ENCODE peak calls at places on chromosomes 3 and 15, in seven cellular contexts. I is GM12878, X is HCT116, N is SK-N-SH, K is K562, M is HepG2, O is H1. S is an unnamed sample.
A peak's percentile ranks its signal among the peaks of the same experiment; 100 is the strongest.

GRCh38 chr3:62718011-62718410 is 157.2 kb downstream of the CADPS start:
- DNase-seq in I (no peak), X (no peak), N (no peak), K (no peak), M (no peak), O (no peak), S (no peak)

GRCh38 chr3:46710229-46710628 is 7.4 kb downstream of the PRSS50 start:
- DNase-seq in I (no peak), X (no peak), N (no peak), K (no peak), M (no peak), O (no peak), S (no peak)

GRCh38 chr15:87387681-87388240 is 868.8 kb downstream of the NTRK3 start:
- DNase-seq in I (no peak), X (no peak), N (no peak), K (no peak), M (no peak), O (no peak), S (no peak)

GRCh38 chr15:62173215-62173614 is 8.1 kb upstream of the C2CD4B start:
- DNase-seq in I (no peak), X (no peak), N (no peak), K (no peak), M (no peak), O (no peak), S (no peak)

GRCh38 chr3:33144433-33144832 is 30.6 kb downstream of the CRTAP start:
- DNase-seq in I (no peak), X (no peak), N (no peak), K (peak; percentile 77), M (peak; percentile 10), O (peak; percentile 27), S (no peak)

GRCh38 chr15:68541743-68542142 is 37.0 kb upstream of the CORO2B start:
- DNase-seq in I (no peak), X (no peak), N (no peak), K (no peak), M (no peak), O (no peak), S (no peak)

GRCh38 chr15:67809866-67810265 is 15.4 kb upstream of the SKOR1 start:
- DNase-seq in I (no peak), X (no peak), N (no peak), K (no peak), M (no peak), O (no peak), S (no peak)

GRCh38 chr3:122316368-122316767 is 8.7 kb upstream of the CSTA start:
- DNase-seq in I (no peak), X (no peak), N (no peak), K (no peak), M (no peak), O (no peak), S (no peak)

GRCh38 chr3:171459942-171460225 is 321 bp downstream of the TNIK start:
- DNase-seq in I (no peak), X (no peak), N (no peak), K (no peak), M (no peak), O (no peak), S (no peak)

GRCh38 chr3:193149998-193150397 is 91.0 kb upstream of the PLAAT1 start:
- DNase-seq in I (no peak), X (no peak), N (no peak), K (peak; percentile 1), M (no peak), O (no peak), S (no peak)

GRCh38 chr3:23611737-23612295 is 193.9 kb upstream of the UBE2E1 start:
- DNase-seq in I (no peak), X (no peak), N (no peak), K (no peak), M (no peak), O (no peak), S (no peak)

GRCh38 chr3:135911106-135911505 is 54.4 kb upstream of the PPP2R3A start:
- DNase-seq in I (no peak), X (no peak), N (no peak), K (no peak), M (no peak), O (no peak), S (no peak)
- TF ChIP-seq JUND in I (no peak), X (no peak), N (no peak), K (no peak), M (no peak), O (no peak), S (no peak)

DNA sequence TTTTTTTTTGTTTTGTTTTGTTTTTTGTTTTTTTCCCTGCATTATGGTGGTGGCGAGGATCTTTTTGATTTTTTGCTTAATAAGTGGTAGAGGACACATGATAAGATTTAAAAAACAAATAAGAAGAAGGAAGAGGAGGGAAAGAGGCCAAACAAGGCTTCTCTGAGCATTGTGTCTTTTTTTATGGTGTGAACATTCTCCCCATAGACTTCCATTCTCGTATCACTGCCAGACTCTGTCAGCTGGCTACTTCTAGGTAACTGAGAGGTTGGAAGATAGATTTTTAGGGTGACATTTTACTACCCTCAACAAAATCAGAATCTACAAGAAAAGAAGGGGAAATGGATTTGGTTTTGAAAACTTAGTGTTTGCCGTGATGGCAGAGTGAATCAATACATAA is 3.8 kb downstream of the NLGN1 start:
- DNase-seq in I (no peak), X (no peak), N (no peak), K (no peak), M (no peak), O (no peak), S (no peak)
- TF ChIP-seq JUND in I (no peak), X (no peak), N (no peak), K (no peak), M (no peak), O (no peak), S (no peak)

GRCh38 chr3:177753498-177754155 is 556.3 kb upstream of the TBL1XR1 start:
- DNase-seq in I (no peak), X (no peak), N (peak; percentile 55), K (no peak), M (no peak), O (no peak), S (no peak)
- TF ChIP-seq JUND in I (no peak), X (no peak), N (no peak), K (no peak), M (no peak), O (no peak), S (no peak)

DNA sequence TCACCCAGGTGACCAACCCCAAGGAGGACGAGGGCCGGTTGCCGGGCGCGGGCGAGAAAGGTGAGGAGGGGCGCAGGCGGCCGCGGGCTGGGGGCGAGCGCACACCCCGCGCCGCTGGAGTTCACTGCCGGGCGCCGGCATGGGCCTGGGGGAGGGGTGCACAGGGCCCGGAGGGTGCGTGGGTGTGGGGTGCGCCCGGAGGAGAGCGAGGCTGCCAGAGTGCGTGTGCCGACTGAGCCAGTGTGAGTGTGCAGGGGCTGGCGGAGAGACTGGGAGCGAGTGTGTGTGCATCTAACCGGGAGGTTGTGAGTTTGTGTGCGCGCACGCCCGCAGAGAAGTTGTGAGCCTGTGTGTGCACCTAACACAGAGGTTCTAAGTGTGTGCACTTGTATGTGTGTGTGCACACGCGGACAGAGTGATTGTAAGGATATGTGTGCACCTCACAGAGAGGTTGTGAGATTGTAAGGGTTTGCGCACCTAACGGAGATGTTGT is 585 bp downstream of the CTDSPL start:
- DNase-seq in I (no peak), X (no peak), N (peak; percentile 71), K (peak; percentile 78), M (no peak), O (no peak), S (no peak)
- TF ChIP-seq JUND in I (no peak), X (no peak), N (no peak), K (no peak), M (no peak), O (no peak), S (no peak)

DNA sequence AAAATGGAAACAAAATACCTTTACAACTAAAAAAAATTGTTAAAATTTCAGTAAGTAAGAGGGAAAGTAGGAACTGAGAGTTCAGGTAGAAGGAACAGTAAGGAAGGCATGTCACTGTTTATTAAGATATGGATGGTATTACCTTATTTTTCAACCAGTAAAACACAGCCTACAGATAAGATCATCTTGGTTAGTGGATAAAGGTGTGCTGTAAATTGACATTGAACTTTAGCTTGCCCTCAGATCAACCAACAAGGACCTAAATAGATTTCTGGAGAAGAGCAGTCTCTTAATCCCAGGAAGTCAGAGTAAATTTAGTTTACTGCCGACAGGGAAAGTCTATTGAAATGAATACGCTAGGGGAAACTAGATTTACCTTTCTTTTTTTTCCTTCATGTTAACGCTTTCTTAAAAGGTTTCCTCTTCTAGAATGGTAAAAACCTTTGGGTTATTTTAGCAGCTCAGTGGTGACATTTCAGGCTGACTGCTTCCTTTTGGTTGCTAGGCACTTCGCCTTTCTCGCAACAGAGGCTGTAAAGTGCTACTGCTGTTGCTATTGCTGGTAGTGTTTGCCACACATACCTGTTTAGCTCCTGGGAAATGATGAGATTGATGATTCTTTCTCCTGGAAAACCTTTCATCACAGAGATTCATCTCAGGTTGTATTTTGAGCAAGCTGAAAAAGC is 12.9 kb downstream of the DZIP3 start:
- DNase-seq in I (no peak), X (no peak), N (no peak), K (no peak), M (no peak), O (no peak), S (no peak)
- TF ChIP-seq JUND in I (no peak), X (no peak), N (no peak), K (no peak), M (no peak), O (no peak), S (no peak)

DNA sequence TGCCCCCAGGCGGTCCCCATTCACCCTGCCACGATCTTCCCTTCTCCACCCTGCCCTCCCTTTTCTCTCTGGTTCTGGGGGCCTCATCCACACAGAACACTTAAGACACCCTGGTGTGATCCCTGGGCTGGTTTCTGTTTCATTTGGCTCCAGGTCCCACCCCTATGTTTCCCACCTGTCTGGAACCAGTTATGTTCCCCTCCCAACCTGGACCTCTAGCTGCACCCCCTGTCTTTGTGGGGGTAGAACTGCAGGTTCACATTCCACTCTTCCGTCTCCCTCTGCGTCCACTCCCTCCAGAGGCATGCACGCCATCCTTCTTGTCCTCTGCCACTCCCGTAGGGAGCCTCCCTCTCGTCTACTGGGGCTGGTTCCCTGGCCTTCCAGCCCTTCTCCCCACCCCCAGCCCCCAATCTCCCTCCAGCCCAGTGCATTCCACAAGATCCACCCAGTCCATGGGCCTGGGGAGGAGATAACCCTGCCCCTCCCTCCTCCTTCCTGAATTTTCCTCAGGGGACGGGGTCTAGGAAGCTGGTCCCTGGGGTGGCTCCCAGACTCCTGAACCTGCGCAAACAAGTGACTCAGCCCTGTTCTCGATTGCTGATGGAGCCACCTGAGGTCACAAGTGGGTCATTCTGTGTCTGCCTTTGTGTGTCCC is 73.8 kb downstream of the ABTB1 start:
- DNase-seq in I (no peak), X (no peak), N (no peak), K (peak; percentile 38), M (no peak), O (no peak), S (no peak)
- TF ChIP-seq JUND in I (no peak), X (no peak), N (no peak), K (no peak), M (no peak), O (no peak), S (no peak)

S was measured in T47D.